ENCODE peak calls at places on chromosome 11, in ten cellular contexts. A is body of pancreas, R is Peyer's patch, P is sigmoid colon, D is heart left ventricle, Z is spleen, U is H1, W is IMR-90, F is transverse colon, L is upper lobe of left lung. I is an unnamed sample. For H3K36me3, the result is how much of the 10 kb centered on the place peaks cover.

GRCh38 chr11:83249972-83250593 is 36.1 kb downstream of the CCDC90B start:
- DNase-seq in Z (no peak), A (no peak), L (no peak), R (no peak), W (peak), F (no peak), D (no peak), U (no peak), P (no peak), I (no peak)

GRCh38 chr11:12723410-12724297 is 49.4 kb downstream of the TEAD1 start:
- DNase-seq in W (peak), P (no peak), U (no peak), L (peak), R (no peak), F (peak), A (no peak), D (no peak), Z (no peak), I (no peak)

GRCh38 chr11:2077061-2077802 is 62.0 kb downstream of the IGF2 start:
- DNase-seq in R (no peak), Z (no peak), U (no peak), F (no peak), W (peak), P (no peak), L (no peak), D (no peak), A (no peak), I (no peak)

GRCh38 chr11:95750101-95750500 is 39.5 kb downstream of the FAM76B start:
- DNase-seq in P (no peak), U (no peak), D (no peak), F (no peak), R (no peak), Z (no peak), A (no peak), W (no peak), L (no peak), I (no peak)

GRCh38 chr11:64036081-64037026 is 623 bp downstream of the FLRT1 start:
- DNase-seq in A (peak), L (no peak), Z (no peak), U (no peak), D (no peak), P (peak), R (no peak), F (no peak), W (peak), I (peak)

GRCh38 chr11:47514825-47515647 is 37.9 kb downstream of the CELF1 start:
- DNase-seq in P (no peak), A (no peak), U (no peak), L (no peak), Z (no peak), F (no peak), D (no peak), R (no peak), W (peak), I (peak)

GRCh38 chr11:130897262-130898182 is 18.8 kb downstream of the SNX19 start:
- DNase-seq in R (peak), Z (no peak), D (peak), F (peak), W (peak), P (peak), U (no peak), A (peak), L (peak), I (peak)

GRCh38 chr11:16312242-16312641 is 44.1 kb downstream of the SOX6 start:
- DNase-seq in A (no peak), D (no peak), W (no peak), L (no peak), P (no peak), Z (no peak), F (no peak), R (no peak), U (no peak), I (no peak)

GRCh38 chr11:29214833-29215232 is 802.0 kb downstream of the KCNA4 start:
- DNase-seq in U (no peak), R (no peak), L (no peak), D (no peak), W (peak), Z (no peak), P (no peak), F (no peak), A (no peak), I (no peak)

GRCh38 chr11:74311352-74311926 is at the start of gene P4HA3:
- DNase-seq in R (peak), A (peak), L (peak), F (peak), U (peak), W (peak), Z (peak), D (peak), P (peak), I (peak)

GRCh38 chr11:117000741-117001096 is 97.5 kb downstream of the SIK3 start:
- DNase-seq in D (no peak), R (no peak), Z (no peak), U (no peak), P (no peak), W (no peak), F (no peak), L (no peak), A (no peak), I (no peak)
- H3K36me3 ChIP-seq in D (under half), R (under half), Z (under half), U (under half), P (under half), W (under half), F (under half), L (under half), A (under half), I (under half)

DNA sequence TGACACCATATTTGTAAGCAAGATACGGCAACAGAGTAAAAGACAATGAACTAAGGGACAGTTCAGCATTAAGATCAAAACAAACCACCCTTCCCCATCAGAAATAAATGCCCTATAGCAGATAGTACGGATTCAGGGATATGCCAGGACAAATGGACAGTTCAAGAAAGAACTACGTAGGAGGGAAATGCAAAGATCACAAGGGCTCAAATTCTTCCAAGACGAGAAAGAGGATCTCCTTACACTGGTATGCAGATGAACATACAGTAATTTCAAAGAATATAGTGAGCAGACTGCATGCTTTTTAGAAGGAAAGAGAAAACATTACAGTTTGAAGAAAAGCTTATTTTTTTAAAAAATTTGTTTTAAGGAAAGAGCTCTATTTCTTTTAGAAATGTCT is 124.7 kb upstream of the APOA1 start:
- DNase-seq in Z (no peak), P (no peak), U (no peak), R (no peak), D (no peak), L (no peak), A (no peak), F (no peak), W (peak), I (no peak)
- TF ChIP-seq POLR2A in Z (no peak), P (no peak), U (no peak), R (no peak), D (no peak), L (no peak), A (no peak), F (no peak), W (no peak), I (no peak)

DNA sequence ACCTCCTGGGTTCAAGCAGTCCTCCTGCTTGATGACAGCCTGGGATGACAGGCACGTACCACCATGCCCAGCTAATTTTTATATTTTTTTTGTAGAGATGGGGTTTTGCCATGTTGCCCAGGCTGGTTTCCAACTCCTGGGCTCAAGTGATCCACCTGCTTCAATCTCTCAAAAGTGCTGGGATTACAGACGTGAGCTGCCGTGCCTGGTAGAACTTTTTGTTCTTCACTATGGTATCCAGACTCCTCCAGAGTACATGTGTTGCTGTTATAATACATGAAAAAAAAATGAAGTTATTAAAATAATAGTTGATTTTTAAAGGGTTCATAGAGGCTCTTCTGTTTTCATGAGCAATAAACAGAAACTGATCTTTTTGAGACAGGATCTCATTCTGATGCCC is 29.6 kb downstream of the ZNF143 start:
- DNase-seq in L (no peak), A (no peak), W (no peak), Z (no peak), D (no peak), R (no peak), U (no peak), P (no peak), F (no peak), I (no peak)
- H3K36me3 ChIP-seq in L (under half), A (under half), W (under half), Z (half or more), D (half or more), R (under half), U (under half), P (under half), F (under half), I (under half)

GRCh38 chr11:132858203-132858602 is 674.1 kb downstream of the OPCML start:
- DNase-seq in W (peak), P (no peak), R (no peak), A (no peak), F (no peak), U (peak), L (no peak), D (no peak), Z (no peak), I (no peak)

GRCh38 chr11:132852361-132852760 is 679.9 kb downstream of the OPCML start:
- DNase-seq in D (no peak), W (no peak), R (no peak), Z (no peak), A (no peak), P (no peak), U (no peak), L (no peak), F (no peak), I (no peak)

GRCh38 chr11:132853886-132854285 is 678.4 kb downstream of the OPCML start:
- DNase-seq in R (no peak), L (no peak), F (no peak), P (no peak), W (no peak), A (no peak), Z (no peak), U (no peak), D (no peak), I (no peak)

GRCh38 chr11:132855516-132855915 is 676.8 kb downstream of the OPCML start:
- DNase-seq in L (no peak), A (no peak), R (no peak), U (no peak), D (no peak), F (no peak), P (no peak), Z (no peak), W (no peak), I (no peak)

DNA sequence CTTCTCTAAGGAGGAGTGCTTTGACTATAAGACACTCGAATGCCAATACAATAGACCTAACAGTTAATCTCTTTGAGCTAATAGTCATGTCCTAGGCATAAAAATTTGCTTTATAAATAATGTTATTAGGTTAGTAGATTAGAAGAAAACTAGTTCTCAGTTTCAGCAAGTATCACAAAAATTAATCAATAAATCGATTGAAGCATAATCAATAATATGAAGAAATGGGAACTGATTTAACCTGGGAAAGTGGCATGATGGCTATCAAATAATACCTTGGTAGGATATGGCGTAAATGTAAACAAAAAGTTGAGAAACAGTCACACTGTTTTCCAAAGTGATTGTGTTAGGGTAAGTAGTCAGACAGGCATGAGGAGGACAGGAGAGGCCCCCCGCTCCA is 676.3 kb downstream of the OPCML start:
- DNase-seq in D (no peak), U (no peak), R (no peak), L (no peak), A (no peak), F (no peak), Z (no peak), W (no peak), P (no peak), I (no peak)
- TF ChIP-seq POLR2A in D (no peak), U (no peak), R (no peak), L (no peak), A (no peak), F (no peak), Z (no peak), W (no peak), P (no peak), I (no peak)

GRCh38 chr11:61800331-61801281 is 7.9 kb downstream of the FEN1 start:
- DNase-seq in A (no peak), F (no peak), Z (no peak), R (no peak), U (no peak), L (no peak), P (no peak), W (peak), D (no peak), I (no peak)

GRCh38 chr11:61796127-61796526 is 3.4 kb downstream of the FEN1 start:
- DNase-seq in F (no peak), D (peak), W (no peak), A (no peak), Z (no peak), R (no peak), L (no peak), U (no peak), P (no peak), I (no peak)

GRCh38 chr11:61797263-61797944 is 4.7 kb downstream of the FEN1 start:
- DNase-seq in P (peak), W (peak), A (peak), F (peak), U (no peak), R (peak), D (peak), L (peak), Z (peak), I (peak)

GRCh38 chr11:61803889-61804647 is 11.4 kb downstream of the FEN1 start:
- DNase-seq in R (no peak), W (peak), F (no peak), L (no peak), U (no peak), A (no peak), P (no peak), D (peak), Z (peak), I (no peak)

GRCh38 chr11:61799665-61800284 is 7.1 kb downstream of the FEN1 start:
- DNase-seq in W (no peak), F (no peak), R (no peak), U (no peak), D (no peak), Z (no peak), A (no peak), P (no peak), L (no peak), I (no peak)
- H3K36me3 ChIP-seq in W (under half), F (under half), R (under half), U (half or more), D (under half), Z (half or more), A (under half), P (under half), L (under half), I (under half)

GRCh38 chr11:86302092-86302793 is at the start of gene HIKESHI:
- DNase-seq in L (peak), U (peak), R (peak), P (peak), Z (peak), D (peak), A (peak), W (peak), F (peak), I (peak)
- TF ChIP-seq POLR2A in L (peak), U (peak), R (peak), P (no peak), Z (no peak), D (no peak), A (peak), W (no peak), F (peak), I (peak)

GRCh38 chr11:65633390-65634139 is 4.3 kb upstream of the SIPA1 start:
- DNase-seq in P (no peak), F (no peak), U (no peak), L (no peak), A (no peak), Z (peak), R (no peak), D (no peak), W (no peak), I (no peak)
- H3K36me3 ChIP-seq in P (half or more), F (under half), U (under half), L (under half), A (under half), Z (half or more), R (under half), D (half or more), W (half or more), I (under half)

GRCh38 chr11:796565-797299 is 1.3 kb downstream of the SLC25A22 start:
- DNase-seq in Z (peak), A (no peak), U (no peak), L (no peak), W (no peak), R (peak), F (peak), D (no peak), P (no peak), I (no peak)

GRCh38 chr11:798093-798713 is at the start of gene SLC25A22:
- DNase-seq in L (peak), F (peak), R (peak), A (peak), D (peak), U (peak), W (peak), P (no peak), Z (peak), I (peak)

GRCh38 chr11:799641-800316 is 1.7 kb upstream of the SLC25A22 start:
- DNase-seq in R (no peak), A (no peak), Z (no peak), U (no peak), F (no peak), P (no peak), L (no peak), W (no peak), D (no peak), I (no peak)

GRCh38 chr11:795638-796564 is 2.2 kb downstream of the SLC25A22 start:
- DNase-seq in Z (peak), L (peak), R (peak), P (peak), U (no peak), W (peak), F (peak), D (peak), A (peak), I (peak)

GRCh38 chr11:797300-798092 is 585 bp downstream of the SLC25A22 start:
- DNase-seq in P (peak), A (peak), D (peak), Z (peak), F (peak), R (peak), L (peak), W (peak), U (peak), I (peak)
- TF ChIP-seq POLR2A in P (no peak), A (no peak), D (no peak), Z (peak), F (no peak), R (no peak), L (no peak), W (no peak), U (peak), I (no peak)

GRCh38 chr11:10526974-10527918 is 13.7 kb downstream of the RNF141 start:
- DNase-seq in L (no peak), D (no peak), F (no peak), Z (no peak), P (no peak), A (no peak), W (peak), R (no peak), U (no peak), I (no peak)
- H3K36me3 ChIP-seq in L (under half), D (half or more), F (under half), Z (half or more), P (under half), A (under half), W (under half), R (under half), U (under half), I (under half)

I was measured in adrenal gland.